ENCODE peak calls at places on chromosomes 13 and 19, in nine cellular contexts. N is adrenal gland, D is stomach, T is uterus, J is spleen, Z is IMR-90, X is body of pancreas, M is Peyer's patch, I is tibial nerve. Q is an unnamed sample. For H3K4me1, the result is how much of the 10 kb centered on the place peaks cover.

GRCh38 chr13:41577437-41577836 is 120.1 kb downstream of the RGCC start:
- DNase-seq in N (peak), D (peak), T (peak), J (no peak), Z (peak), X (no peak), M (no peak), I (peak), Q (no peak)

GRCh38 chr13:80276371-80277289 is 64.3 kb downstream of the SPRY2 start:
- DNase-seq in N (peak), D (no peak), T (no peak), J (no peak), Z (peak), X (no peak), M (no peak), I (peak), Q (no peak)

GRCh38 chr19:28466107-28467045 is 746.6 kb downstream of the UQCRFS1 start:
- DNase-seq in N (peak), D (peak), T (no peak), J (peak), Z (peak), X (peak), M (peak), I (peak), Q (peak)

GRCh38 chr13:100154835-100155463 is 66.1 kb downstream of the PCCA start:
- DNase-seq in N (no peak), D (no peak), T (no peak), J (no peak), Z (no peak), X (no peak), M (no peak), I (no peak), Q (no peak)

GRCh38 chr19:18108897-18109296 is 11.3 kb downstream of the MAST3 start:
- DNase-seq in N (no peak), D (no peak), T (no peak), J (no peak), Z (no peak), X (no peak), M (no peak), I (no peak), Q (no peak)

GRCh38 chr13:80011448-80012212 is 329.3 kb downstream of the SPRY2 start:
- DNase-seq in N (peak), D (peak), T (no peak), J (no peak), Z (no peak), X (no peak), M (no peak), I (no peak), Q (peak)

GRCh38 chr19:57135797-57136196 is 9.2 kb downstream of the ZIM3 start:
- DNase-seq in N (no peak), D (no peak), T (no peak), J (no peak), Z (no peak), X (no peak), M (no peak), I (no peak), Q (no peak)

GRCh38 chr19:40423227-40423566 is 2.6 kb downstream of the SERTAD1 start:
- DNase-seq in N (no peak), D (no peak), T (no peak), J (no peak), Z (no peak), X (no peak), M (no peak), I (no peak), Q (no peak)

GRCh38 chr19:40512473-40513344 is 45.9 kb downstream of the SPTBN4 start:
- DNase-seq in N (no peak), D (peak), T (no peak), J (no peak), Z (peak), X (no peak), M (no peak), I (no peak), Q (peak)

GRCh38 chr13:45860240-45860639 is 8.7 kb upstream of the SIAH3 start:
- DNase-seq in N (no peak), D (no peak), T (no peak), J (no peak), Z (no peak), X (no peak), M (no peak), I (no peak), Q (no peak)

GRCh38 chr13:44396963-44397580 is 23.4 kb downstream of the SERP2 start:
- DNase-seq in N (peak), D (no peak), T (peak), J (no peak), Z (peak), X (no peak), M (no peak), I (no peak), Q (no peak)

GRCh38 chr13:54637377-54637776 is 1608.8 kb downstream of the OLFM4 start:
- DNase-seq in N (no peak), D (no peak), T (no peak), J (no peak), Z (no peak), X (no peak), M (no peak), I (no peak), Q (no peak)

GRCh38 chr13:50955807-50956206 is 46.2 kb downstream of the RNASEH2B start:
- DNase-seq in N (no peak), D (no peak), T (no peak), J (no peak), Z (no peak), X (no peak), M (no peak), I (no peak), Q (no peak)

GRCh38 chr13:30665638-30666037 is 47.9 kb downstream of the USPL1 start:
- DNase-seq in N (no peak), D (no peak), T (no peak), J (no peak), Z (no peak), X (no peak), M (no peak), I (no peak), Q (no peak)

GRCh38 chr13:24624801-24625231 is 55.4 kb upstream of the ATP12A start:
- DNase-seq in N (no peak), D (peak), T (peak), J (no peak), Z (no peak), X (no peak), M (no peak), I (no peak), Q (no peak)

GRCh38 chr19:41030651-41031050 is 39.6 kb downstream of the CYP2B6 start:
- DNase-seq in N (peak), D (no peak), T (no peak), J (no peak), Z (no peak), X (no peak), M (no peak), I (no peak), Q (no peak)

GRCh38 chr13:48304132-48304876 is 753 bp downstream of the RB1 start:
- DNase-seq in N (peak), D (peak), T (peak), J (peak), Z (peak), X (peak), M (peak), I (peak), Q (peak)

GRCh38 chr19:49129238-49129583 is 9.9 kb downstream of the PPFIA3 start:
- DNase-seq in N (no peak), D (no peak), T (no peak), J (no peak), Z (no peak), X (no peak), M (no peak), I (no peak), Q (no peak)

DNA sequence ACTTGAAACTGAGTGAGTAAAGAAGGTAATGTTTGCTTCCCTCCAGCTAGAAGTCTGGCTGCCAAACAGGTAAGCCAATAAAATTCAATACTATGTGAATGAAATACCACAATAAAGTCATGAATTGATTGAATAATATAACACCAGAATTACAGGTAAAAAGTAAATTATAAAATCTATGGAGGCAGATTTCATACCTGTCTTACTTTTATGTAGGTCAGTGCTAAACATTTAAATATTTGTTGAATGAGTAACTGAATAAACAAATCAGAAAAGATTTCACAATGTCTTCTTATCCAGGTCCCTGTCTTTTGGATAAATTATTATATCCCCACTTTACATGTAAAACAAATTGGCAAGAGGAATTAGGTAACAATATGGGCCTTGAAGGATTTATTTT is 62.7 kb downstream of the MICU2 start:
- DNase-seq in N (no peak), D (no peak), T (no peak), J (no peak), Z (no peak), X (no peak), M (no peak), I (no peak), Q (no peak)
- H3K27ac ChIP-seq in N (no peak), D (no peak), T (no peak), J (no peak), Z (no peak), X (no peak), M (no peak), I (no peak), Q (no peak)

GRCh38 chr13:37059848-37060192 is 332 bp upstream of the SUPT20H start:
- DNase-seq in N (no peak), D (no peak), T (no peak), J (no peak), Z (no peak), X (no peak), M (no peak), I (no peak), Q (no peak)
- TF ChIP-seq POLR2A in N (no peak), D (no peak), T (no peak), J (no peak), Z (no peak), X (no peak), M (no peak), I (no peak), Q (no peak)

GRCh38 chr13:97136418-97136817 is 85.7 kb upstream of the MBNL2 start:
- DNase-seq in N (no peak), D (no peak), T (no peak), J (no peak), Z (no peak), X (no peak), M (no peak), I (no peak), Q (no peak)
- H3K4me1 ChIP-seq in N (under half), D (under half), T (under half), J (under half), Z (under half), X (under half), M (under half), I (under half), Q (under half)

GRCh38 chr19:38720559-38721236 is 23.6 kb downstream of the CAPN12 start:
- DNase-seq in N (no peak), D (no peak), T (no peak), J (no peak), Z (no peak), X (no peak), M (no peak), I (no peak), Q (no peak)
- H3K27ac ChIP-seq in N (peak), D (peak), T (peak), J (peak), Z (no peak), X (peak), M (no peak), I (peak), Q (peak)

GRCh38 chr19:51407631-51408131 is 9.8 kb downstream of the SIGLEC10 start:
- DNase-seq in N (peak), D (peak), T (no peak), J (peak), Z (peak), X (peak), M (peak), I (no peak), Q (peak)
- TF ChIP-seq POLR2A in N (no peak), D (no peak), T (no peak), J (no peak), Z (no peak), X (no peak), M (no peak), I (no peak), Q (no peak)

GRCh38 chr19:2488405-2488941 is 12.5 kb downstream of the GADD45B start:
- DNase-seq in N (no peak), D (no peak), T (no peak), J (no peak), Z (no peak), X (no peak), M (no peak), I (no peak), Q (no peak)
- H3K4me1 ChIP-seq in N (under half), D (under half), T (under half), J (under half), Z (under half), X (under half), M (under half), I (under half), Q (under half)